ENCODE peak calls at places on chromosomes 13 and 19, in five cellular contexts. Y is A549, G is K562, J is IMR-90, H is HepG2. X is an unnamed sample.

GRCh38 chr13:114071441-114071840 is 61.0 kb downstream of the RASA3 start:
- DNase-seq in J (no peak), Y (no peak), H (no peak), G (no peak), X (no peak)

GRCh38 chr19:41753936-41754529 is 1.3 kb upstream of the CEACAM6 start:
- DNase-seq in H (peak; percentile 14), J (peak; percentile 4), G (peak; percentile 27), Y (peak; percentile 47), X (peak; percentile 30)

GRCh38 chr13:113758651-113759524 is at the start of gene TMEM255B:
- DNase-seq in Y (peak; percentile 88), G (peak; percentile 92), H (no peak), J (peak; percentile 49), X (peak; percentile 74)

GRCh38 chr13:100818706-100819105 is 144.1 kb upstream of the TMTC4 start:
- DNase-seq in J (no peak), Y (no peak), G (no peak), H (no peak), X (no peak)

GRCh38 chr13:111789420-111789819 is 277.5 kb upstream of the SOX1 start:
- DNase-seq in Y (no peak), H (no peak), G (no peak), J (no peak), X (no peak)

GRCh38 chr13:54029226-54029625 is 1000.6 kb downstream of the OLFM4 start:
- DNase-seq in Y (no peak), G (no peak), J (no peak), H (no peak), X (peak; percentile 5)

GRCh38 chr19:49579947-49580263 is 451 bp downstream of the NOSIP start:
- DNase-seq in H (no peak), Y (no peak), G (peak; percentile 13), J (no peak), X (no peak)

GRCh38 chr19:16328824-16329482 is 4.3 kb downstream of the KLF2 start:
- DNase-seq in J (peak; percentile 49), Y (no peak), G (no peak), H (no peak), X (no peak)

GRCh38 chr13:98571955-98572662 is 4.8 kb downstream of the STK24 start:
- DNase-seq in J (peak; percentile 47), H (peak; percentile 39), G (no peak), Y (no peak), X (no peak)

GRCh38 chr13:93476175-93476574 is 249.6 kb downstream of the GPC6 start:
- DNase-seq in J (peak; percentile 91), G (no peak), Y (no peak), H (peak; percentile 11), X (no peak)

GRCh38 chr19:46815833-46816627 is 27.6 kb upstream of the SLC1A5 start:
- DNase-seq in H (peak; percentile 67), J (no peak), Y (no peak), G (no peak), X (no peak)

GRCh38 chr13:102965802-102966201 is 100.4 kb downstream of the SLC10A2 start:
- DNase-seq in H (no peak), G (no peak), Y (no peak), J (no peak), X (no peak)

GRCh38 chr19:2332341-2333026 is 4.0 kb downstream of the SPPL2B start:
- DNase-seq in G (no peak), J (no peak), H (no peak), Y (no peak), X (no peak)

GRCh38 chr13:59444210-59444857 is 719.4 kb downstream of the DIAPH3 start:
- DNase-seq in Y (no peak), H (no peak), G (no peak), J (no peak), X (no peak)

GRCh38 chr13:29918845-29919244 is 68.4 kb upstream of the UBL3 start:
- DNase-seq in G (no peak), Y (no peak), J (peak; percentile 92), H (no peak), X (no peak)

GRCh38 chr13:112711528-112712265 is 21.9 kb downstream of the ATP11A start:
- DNase-seq in H (peak; percentile 76), Y (peak; percentile 87), G (peak; percentile 90), J (peak; percentile 98), X (peak; percentile 47)

GRCh38 chr13:32961724-32962123 is 54.5 kb upstream of the KL start:
- DNase-seq in H (no peak), Y (no peak), J (no peak), G (no peak), X (no peak)

GRCh38 chr13:101449971-101450748 is 2.3 kb upstream of the ITGBL1 start:
- DNase-seq in G (no peak), J (peak; percentile 93), H (no peak), Y (peak; percentile 42), X (no peak)

GRCh38 chr13:113825851-113826250 is 38.0 kb downstream of the GAS6 start:
- DNase-seq in J (no peak), Y (no peak), H (no peak), G (no peak), X (no peak)

GRCh38 chr19:17580470-17581000 is 25.1 kb downstream of the COLGALT1 start:
- DNase-seq in G (no peak), J (no peak), H (no peak), Y (no peak), X (no peak)

GRCh38 chr13:112353856-112354255 is 22.3 kb upstream of the SPACA7 start:
- DNase-seq in J (no peak), Y (no peak), H (no peak), G (no peak), X (no peak)

GRCh38 chr19:54011507-54012211 is 20.2 kb downstream of the CACNG6 start:
- DNase-seq in J (no peak), G (no peak), Y (no peak), H (no peak), X (peak; percentile 2)

GRCh38 chr13:32426981-32427851 is 714 bp downstream of the N4BP2L1 start:
- DNase-seq in H (no peak), G (no peak), J (peak; percentile 29), Y (peak; percentile 3), X (no peak)

GRCh38 chr19:20969498-20969897 is 46.4 kb downstream of the ZNF85 start:
- DNase-seq in Y (no peak), J (no peak), G (no peak), H (peak; percentile 17), X (no peak)

GRCh38 chr19:13029893-13030292 is 34.6 kb downstream of the NFIX start:
- DNase-seq in G (no peak), Y (no peak), J (no peak), H (no peak), X (no peak)

GRCh38 chr19:42683917-42684513 is 56.3 kb downstream of the PSG3 start:
- DNase-seq in G (peak; percentile 48), H (peak; percentile 5), J (peak; percentile 31), Y (peak; percentile 54), X (no peak)

GRCh38 chr19:50796634-50797428 is 6.6 kb downstream of the ACP4 start:
- DNase-seq in H (no peak), J (no peak), Y (no peak), G (no peak), X (no peak)

GRCh38 chr13:48496796-48497195 is 36.1 kb downstream of the RCBTB2 start:
- DNase-seq in G (no peak), Y (no peak), J (no peak), H (no peak), X (no peak)

GRCh38 chr19:41792513-41793413 is 3.6 kb upstream of the CEACAM3 start:
- DNase-seq in G (peak; percentile 77), J (peak; percentile 36), H (peak; percentile 21), Y (peak; percentile 91), X (peak; percentile 72)

GRCh38 chr19:3698386-3698950 is 1.8 kb downstream of the PIP5K1C start:
- DNase-seq in G (no peak), Y (no peak), J (peak; percentile 28), H (no peak), X (no peak)

GRCh38 chr13:30493670-30494381 is 28.1 kb upstream of the HMGB1 start:
- DNase-seq in H (no peak), Y (no peak), J (no peak), G (no peak), X (no peak)

DNA sequence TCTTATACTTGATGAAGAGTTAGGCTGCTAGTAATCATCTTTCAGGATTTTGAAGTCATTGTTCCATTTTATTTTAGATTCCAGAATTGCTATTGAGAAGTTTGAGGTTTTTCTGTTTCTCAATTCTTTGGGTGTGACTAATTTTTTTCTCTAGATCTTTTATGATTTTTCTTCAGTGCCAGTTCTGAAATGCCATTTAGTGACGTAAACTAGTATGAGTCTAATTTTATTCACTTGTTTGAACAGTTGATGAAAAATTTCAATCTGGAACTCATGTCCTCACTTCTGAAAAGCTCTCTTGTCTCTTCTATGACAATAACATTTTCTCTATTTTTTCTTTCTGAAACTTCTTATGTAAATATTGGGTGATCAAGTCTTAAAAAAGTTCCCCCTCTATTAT is 188.5 kb upstream of the HTR2A start:
- DNase-seq in H (no peak), G (no peak), J (peak; percentile 44), Y (no peak), X (no peak)
- TF ChIP-seq BHLHE40 in H (no peak), G (no peak), J (no peak), Y (no peak), X (no peak)

GRCh38 chr19:44753932-44754742 is 5.6 kb downstream of the BCL3 start:
- DNase-seq in Y (peak; percentile 82), H (no peak), J (peak; percentile 77), G (peak; percentile 94), X (peak; percentile 65)
- TF ChIP-seq BHLHE40 in Y (no peak), H (no peak), J (no peak), G (no peak), X (no peak)

GRCh38 chr13:44402902-44403719 is 29.5 kb downstream of the SERP2 start:
- DNase-seq in J (no peak), Y (no peak), G (no peak), H (no peak), X (no peak)
- TF ChIP-seq BHLHE40 in J (no peak), Y (no peak), G (no peak), H (no peak), X (no peak)

DNA sequence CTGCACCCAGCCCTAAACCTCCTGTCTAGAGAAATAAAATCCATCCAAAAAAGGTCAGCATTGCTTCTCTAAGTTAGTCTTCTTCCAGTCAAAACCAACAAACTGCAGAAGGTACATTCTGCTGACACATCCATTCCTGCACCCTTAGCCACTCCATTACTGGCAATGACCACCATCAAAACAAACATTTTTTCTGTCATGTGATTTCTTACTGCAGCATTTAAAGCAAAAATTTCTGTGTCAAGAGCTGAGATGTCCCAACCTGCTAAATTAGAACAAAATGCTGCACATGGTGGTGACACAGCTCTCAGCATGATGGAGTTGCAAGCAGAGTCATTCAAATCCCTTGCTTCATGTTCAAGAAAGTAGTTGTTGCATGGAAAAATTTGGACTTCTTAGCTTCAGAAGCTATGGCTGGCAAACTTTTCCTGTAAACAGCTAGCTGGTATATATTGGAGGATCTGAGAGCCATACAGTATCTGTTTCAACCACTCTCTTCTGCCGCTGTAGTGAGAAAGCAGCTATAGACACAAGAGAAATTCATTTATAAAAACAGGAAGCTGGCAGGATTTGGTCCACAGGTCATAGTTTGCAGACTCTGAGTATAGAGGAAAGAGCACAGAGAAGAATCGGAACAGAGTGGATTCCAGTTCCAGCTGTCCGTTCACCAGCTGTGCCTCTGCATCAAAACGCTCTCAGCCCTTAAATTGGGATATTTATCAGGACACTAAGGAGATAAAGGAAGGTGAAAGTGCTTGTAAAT is 17.4 kb downstream of the RUBCNL start:
- DNase-seq in J (peak; percentile 68), G (no peak), H (no peak), Y (no peak), X (no peak)
- TF ChIP-seq BHLHE40 in J (no peak), G (no peak), H (no peak), Y (no peak), X (no peak)